ENCODE peak calls at places on chromosomes 4 and X, in six cellular contexts. D is mesenchymal stem cell, H is H9, V is H1, R is IMR-90, O is trophoblast cell. N is an unnamed sample.

GRCh38 chr4:31411606-31412005 is 691.4 kb downstream of the PCDH7 start:
- DNase-seq in O (no peak), D (no peak), V (no peak), R (no peak), H (no peak), N (no peak)

GRCh38 chr4:7571001-7571400 is 136.3 kb upstream of the PSAPL1 start:
- DNase-seq in O (no peak), D (no peak), R (no peak), H (no peak), V (no peak), N (no peak)

GRCh38 chrX:47232803-47233332 is at the start of gene USP11:
- DNase-seq in O (no peak), H (peak), R (peak), V (no peak), D (peak), N (no peak)

GRCh38 chrX:30577362-30577961 is at the start of gene TASL:
- DNase-seq in V (no peak), R (no peak), O (no peak), H (no peak), D (no peak), N (no peak)

GRCh38 chr4:159369256-159369655 is 266.4 kb downstream of the RAPGEF2 start:
- DNase-seq in R (no peak), O (no peak), V (no peak), H (no peak), D (no peak), N (no peak)

GRCh38 chr4:53905935-53906377 is 158.4 kb downstream of the CHIC2 start:
- DNase-seq in O (no peak), R (peak), D (peak), H (peak), V (no peak), N (peak)

GRCh38 chr4:121696140-121696640 is 590 bp downstream of the ANXA5 start:
- DNase-seq in R (peak), V (no peak), D (peak), O (peak), H (no peak), N (no peak)

GRCh38 chrX:38095971-38096529 is 89.7 kb downstream of the SYTL5 start:
- DNase-seq in R (peak), V (no peak), H (no peak), O (no peak), D (peak), N (no peak)

GRCh38 chr4:38385286-38386010 is 278.6 kb upstream of the KLF3 start:
- DNase-seq in O (no peak), D (no peak), V (no peak), R (no peak), H (no peak), N (no peak)

GRCh38 chr4:100651499-100652165 is 133.8 kb upstream of the EMCN start:
- DNase-seq in D (no peak), H (no peak), O (peak), R (no peak), V (no peak), N (no peak)

GRCh38 chr4:168453146-168453545 is 27.1 kb downstream of the DDX60L start:
- DNase-seq in O (no peak), D (no peak), R (no peak), V (no peak), H (no peak), N (no peak)

GRCh38 chrX:12792711-12793110 is 1.5 kb downstream of the PRPS2 start:
- DNase-seq in R (no peak), H (no peak), O (no peak), V (no peak), D (no peak), N (no peak)

GRCh38 chr4:8188743-8189550 is 10.1 kb upstream of the SH3TC1 start:
- DNase-seq in O (no peak), R (no peak), V (no peak), H (no peak), D (no peak), N (no peak)

GRCh38 chrX:153626863-153627674 is 19.9 kb upstream of the DUSP9 start:
- DNase-seq in V (no peak), D (no peak), H (no peak), O (peak), R (no peak), N (no peak)

GRCh38 chr4:167234388-167234881 is at the start of gene SPOCK3:
- DNase-seq in V (peak), R (no peak), O (peak), D (peak), H (peak), N (peak)

GRCh38 chr4:168550071-168550766 is 53.4 kb downstream of the PALLD start:
- DNase-seq in O (no peak), H (no peak), R (peak), V (no peak), D (no peak), N (no peak)

GRCh38 chr4:89773793-89774192 is 63.2 kb downstream of the SNCA start:
- DNase-seq in V (no peak), O (no peak), R (no peak), H (no peak), D (no peak), N (no peak)

GRCh38 chrX:78199851-78200250 is 60.4 kb upstream of the TAF9B start:
- DNase-seq in R (peak), O (peak), V (no peak), H (no peak), D (peak), N (no peak)

GRCh38 chr4:163195247-163195765 is 28.6 kb upstream of the NAF1 start:
- DNase-seq in R (no peak), D (no peak), O (no peak), V (no peak), H (no peak), N (no peak)

GRCh38 chr4:123235431-123235830 is 161.2 kb upstream of the SPRY1 start:
- DNase-seq in R (peak), O (peak), D (peak), V (no peak), H (no peak), N (no peak)

GRCh38 chrX:32530802-32531403 is 680.4 kb downstream of the DMD start:
- DNase-seq in D (peak), R (peak), V (no peak), H (no peak), O (peak), N (peak)

GRCh38 chr4:21656832-21657231 is 291.7 kb downstream of the KCNIP4 start:
- DNase-seq in D (peak), H (no peak), O (no peak), V (peak), R (no peak), N (no peak)

GRCh38 chr4:36255575-36255974 is 11.3 kb upstream of the ARAP2 start:
- DNase-seq in D (no peak), V (no peak), R (no peak), H (no peak), O (peak), N (no peak)

GRCh38 chr4:2809610-2810180 is 16.8 kb downstream of the SH3BP2 start:
- DNase-seq in R (no peak), H (no peak), D (no peak), O (no peak), V (no peak), N (no peak)

GRCh38 chrX:1894656-1895055 is 279.8 kb downstream of the ASMT start:
- DNase-seq in R (no peak), V (no peak), H (no peak), D (no peak), O (no peak), N (no peak)

GRCh38 chr4:184401397-184402171 is 72.8 kb downstream of the IRF2 start:
- DNase-seq in H (peak), R (no peak), D (no peak), O (no peak), V (no peak), N (peak)
- H3K27ac ChIP-seq in H (peak), R (peak), D (no peak), O (no peak), V (peak), N (peak)

GRCh38 chrX:739611-740010 is 109.0 kb downstream of the SHOX start:
- DNase-seq in V (no peak), R (no peak), D (no peak), H (no peak), O (no peak), N (no peak)

GRCh38 chrX:729583-730409 is 99.2 kb downstream of the SHOX start:
- DNase-seq in D (no peak), H (no peak), R (no peak), O (no peak), V (no peak), N (no peak)

GRCh38 chrX:734411-734810 is 103.8 kb downstream of the SHOX start:
- DNase-seq in H (no peak), V (no peak), D (no peak), R (no peak), O (no peak), N (no peak)
- H3K14ac ChIP-seq in H (no peak), V (no peak), D (no peak), R (no peak), O (no peak), N (peak)

DNA sequence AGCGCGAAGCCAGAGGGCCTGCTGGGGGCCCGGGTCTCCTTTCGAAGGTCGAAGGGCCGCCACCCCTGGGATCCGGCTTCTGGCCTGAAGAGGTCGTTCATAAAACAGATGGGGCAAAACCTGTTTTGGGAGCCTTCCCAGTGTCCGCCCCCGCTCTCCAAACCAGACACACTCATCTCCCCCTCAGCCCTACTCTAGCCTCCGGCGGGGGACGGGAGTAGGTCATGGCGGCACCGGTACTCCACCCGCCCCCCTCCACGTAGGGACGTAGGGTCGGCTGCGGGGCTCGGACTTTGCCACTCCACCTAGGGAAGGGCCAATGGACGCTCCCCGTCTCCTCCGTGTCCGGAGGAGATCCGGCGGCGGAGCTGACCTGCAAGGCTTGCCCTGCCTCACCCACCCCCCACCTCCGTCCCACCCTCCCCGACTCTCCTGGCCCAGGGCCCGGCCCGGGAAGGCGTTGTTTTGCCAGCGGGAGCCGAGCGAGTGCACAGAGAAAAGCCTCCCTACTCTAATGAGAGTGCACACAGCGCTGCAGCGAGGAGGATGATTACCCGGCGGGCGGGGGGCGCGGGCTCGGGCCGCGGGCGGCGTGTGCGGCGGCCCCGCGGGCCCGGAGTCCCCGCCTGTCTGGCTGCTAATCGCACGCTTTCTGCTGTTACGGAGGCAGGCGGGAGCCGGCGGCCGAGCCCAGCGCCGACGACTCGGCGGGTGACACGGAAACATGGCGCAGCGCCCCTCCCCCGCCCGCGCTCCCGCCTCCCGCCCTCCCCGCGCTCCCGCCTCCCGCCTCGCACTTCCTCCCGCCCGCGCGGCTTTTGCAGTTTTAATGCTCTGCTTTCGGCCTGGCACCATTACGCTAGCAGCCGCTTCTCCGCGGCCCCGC is 8.3 kb upstream of the BCOR start:
- DNase-seq in R (no peak), D (peak), O (peak), H (peak), V (no peak), N (no peak)
- H3K18ac ChIP-seq in R (no peak), D (peak), O (no peak), H (no peak), V (no peak), N (peak)

DNA sequence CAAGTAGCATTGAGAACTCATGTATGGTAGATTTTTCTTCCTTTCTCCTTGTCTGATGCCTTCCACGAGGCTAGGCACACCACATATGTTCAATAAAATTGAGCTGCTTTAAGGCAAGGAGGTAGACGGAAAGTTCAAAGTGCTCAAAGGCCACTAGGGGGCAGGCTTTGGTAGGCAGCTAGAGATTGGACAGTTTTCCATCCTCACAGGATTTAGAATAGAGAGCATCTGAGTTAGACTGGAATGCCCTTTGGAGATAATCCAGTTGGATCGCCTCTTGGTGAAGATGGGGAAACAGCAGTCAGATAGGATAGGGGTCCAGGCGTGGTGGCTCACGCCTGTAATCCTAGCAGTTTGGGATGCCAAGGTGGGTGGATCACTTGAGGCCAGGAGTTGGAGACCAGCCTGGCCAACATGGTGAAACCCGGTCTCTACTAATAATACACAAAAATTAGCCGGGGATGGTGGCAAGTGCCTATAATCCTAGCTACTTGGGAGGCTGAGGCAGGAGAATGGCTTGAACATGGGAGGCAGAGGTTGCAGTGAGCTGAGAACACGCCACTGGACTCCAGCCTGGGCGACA is 30.4 kb downstream of the ELF4 start:
- DNase-seq in O (peak), V (no peak), R (peak), H (no peak), D (peak), N (peak)
- H3K27ac ChIP-seq in O (no peak), V (no peak), R (no peak), H (no peak), D (no peak), N (no peak)

GRCh38 chrX:8043546-8043945 is 116.3 kb upstream of the PNPLA4 start:
- DNase-seq in D (no peak), H (no peak), R (no peak), O (no peak), V (no peak), N (no peak)
- H3K14ac ChIP-seq in D (no peak), H (no peak), R (no peak), O (no peak), V (no peak), N (no peak)

DNA sequence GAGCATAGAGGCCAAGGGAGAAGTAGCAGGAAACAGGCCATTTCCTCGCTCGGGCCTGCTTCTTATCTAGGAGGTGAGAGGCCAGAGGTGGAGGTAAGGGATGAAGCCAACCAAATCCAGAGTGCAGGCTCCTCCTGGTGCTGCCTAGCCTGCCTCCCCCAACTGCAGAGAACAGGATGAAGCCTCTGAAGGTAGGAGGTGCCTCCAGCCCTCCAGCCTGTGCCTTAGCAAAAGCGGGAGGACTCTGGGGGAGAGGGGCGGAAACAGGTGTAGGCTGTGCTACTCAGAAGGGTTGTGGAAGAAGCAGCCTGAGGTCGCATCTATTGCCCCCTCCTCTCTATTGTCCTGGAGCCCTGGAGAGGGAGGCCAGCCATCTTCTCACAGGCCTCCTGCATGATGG is 2.9 kb upstream of the MTM1 start:
- DNase-seq in D (no peak), H (peak), V (no peak), O (no peak), R (no peak), N (no peak)
- H3K18ac ChIP-seq in D (no peak), H (peak), V (peak), O (no peak), R (no peak), N (peak)

GRCh38 chr4:1056671-1057402 is 45.4 kb downstream of the FGFRL1 start:
- DNase-seq in O (no peak), D (no peak), R (no peak), H (peak), V (no peak), N (no peak)

GRCh38 chr4:1058198-1058996 is 47.0 kb downstream of the FGFRL1 start:
- DNase-seq in O (no peak), D (no peak), H (peak), R (no peak), V (no peak), N (no peak)

GRCh38 chr4:1057403-1057745 is 45.9 kb downstream of the FGFRL1 start:
- DNase-seq in D (no peak), V (no peak), H (peak), R (no peak), O (no peak), N (no peak)

GRCh38 chr4:1053080-1053661 is 41.7 kb downstream of the FGFRL1 start:
- DNase-seq in O (peak), D (no peak), H (peak), R (peak), V (no peak), N (no peak)

GRCh38 chr4:1055721-1056590 is 44.5 kb downstream of the FGFRL1 start:
- DNase-seq in H (peak), O (peak), D (peak), R (peak), V (no peak), N (no peak)
- H3K27ac ChIP-seq in H (no peak), O (no peak), D (no peak), R (no peak), V (no peak), N (no peak)

DNA sequence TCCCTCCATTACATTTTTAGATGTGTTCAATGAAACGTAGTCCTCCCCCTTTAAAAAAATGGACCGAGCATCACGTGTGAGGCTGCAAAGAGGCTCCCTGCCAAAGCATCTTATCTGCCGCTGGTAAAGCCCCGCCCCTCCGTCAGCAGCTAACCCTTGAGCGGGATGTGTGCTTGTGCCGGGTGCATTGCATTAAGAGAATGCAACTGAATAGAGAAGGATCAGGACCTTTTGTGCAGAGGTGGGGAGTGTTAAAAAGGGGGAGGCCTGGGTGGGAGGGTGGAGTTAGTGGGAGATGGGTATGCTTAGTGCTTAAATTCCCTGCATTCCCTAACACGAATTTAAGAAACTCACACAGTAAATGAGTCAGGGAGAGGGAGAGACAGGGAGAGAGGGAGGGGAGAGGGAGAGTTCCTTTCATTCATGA is 66.0 kb downstream of the TBL1X start:
- DNase-seq in H (peak), O (peak), V (peak), R (peak), D (peak), N (peak)
- H3K14ac ChIP-seq in H (no peak), O (no peak), V (no peak), R (no peak), D (no peak), N (no peak)

GRCh38 chrX:108439434-108439883 is at the start of gene COL4A5:
- DNase-seq in D (peak), H (peak), O (peak), R (peak), V (peak), N (peak)
- H3K18ac ChIP-seq in D (peak), H (no peak), O (no peak), R (peak), V (no peak), N (peak)

N was measured in neuronal stem cell.